ENCODE peak calls at places on chromosomes 12 and 14, in five cellular contexts. One of them, this sample, is unnamed.

GRCh38 chr12:46983959-46984833 is 95.2 kb upstream of the PCED1B start:
- DNase-seq in NCI-H1694 treated with DMSO at 0.1 percent for 48 hours: no peak
- DNase-seq in activated CD8-positive, alpha-beta memory T cell treated with anti-CD3 and anti-CD28 coated beads for 1 hour: no peak
- DNase-seq in dorsolateral prefrontal cortex: no peak
- DNase-seq in COR-L47: peak; percentile 32
- DNase-seq in this sample: no peak

GRCh38 chr12:47188576-47189441 is 109.0 kb upstream of the AMIGO2 start:
- DNase-seq in NCI-H1694 treated with DMSO at 0.1 percent for 48 hours: no peak
- DNase-seq in activated CD8-positive, alpha-beta memory T cell treated with anti-CD3 and anti-CD28 coated beads for 1 hour: no peak
- DNase-seq in dorsolateral prefrontal cortex: no peak
- DNase-seq in COR-L47: no peak
- DNase-seq in this sample: no peak

GRCh38 chr14:92633724-92634123 is 114.7 kb downstream of the LGMN start:
- DNase-seq in NCI-H1694 treated with DMSO at 0.1 percent for 48 hours: no peak
- DNase-seq in activated CD8-positive, alpha-beta memory T cell treated with anti-CD3 and anti-CD28 coated beads for 1 hour: no peak
- DNase-seq in dorsolateral prefrontal cortex: no peak
- DNase-seq in COR-L47: no peak
- DNase-seq in this sample: no peak

GRCh38 chr14:100620437-100621100 is 33.4 kb upstream of the BEGAIN start:
- DNase-seq in NCI-H1694 treated with DMSO at 0.1 percent for 48 hours: peak; percentile 66
- DNase-seq in activated CD8-positive, alpha-beta memory T cell treated with anti-CD3 and anti-CD28 coated beads for 1 hour: no peak
- DNase-seq in dorsolateral prefrontal cortex: no peak
- DNase-seq in COR-L47: peak; percentile 62
- DNase-seq in this sample: no peak

GRCh38 chr12:105960319-105961076 is 178.3 kb downstream of the NUAK1 start:
- DNase-seq in NCI-H1694 treated with DMSO at 0.1 percent for 48 hours: no peak
- DNase-seq in activated CD8-positive, alpha-beta memory T cell treated with anti-CD3 and anti-CD28 coated beads for 1 hour: no peak
- DNase-seq in dorsolateral prefrontal cortex: no peak
- DNase-seq in COR-L47: no peak
- DNase-seq in this sample: no peak

GRCh38 chr12:57215668-57216013 is 953 bp upstream of the NXPH4 start:
- DNase-seq in NCI-H1694 treated with DMSO at 0.1 percent for 48 hours: no peak
- DNase-seq in activated CD8-positive, alpha-beta memory T cell treated with anti-CD3 and anti-CD28 coated beads for 1 hour: no peak
- DNase-seq in dorsolateral prefrontal cortex: no peak
- DNase-seq in COR-L47: no peak
- DNase-seq in this sample: no peak

GRCh38 chr12:80314741-80315140 is 129.3 kb upstream of the PTPRQ start:
- DNase-seq in NCI-H1694 treated with DMSO at 0.1 percent for 48 hours: no peak
- DNase-seq in activated CD8-positive, alpha-beta memory T cell treated with anti-CD3 and anti-CD28 coated beads for 1 hour: no peak
- DNase-seq in dorsolateral prefrontal cortex: no peak
- DNase-seq in COR-L47: no peak
- DNase-seq in this sample: no peak

GRCh38 chr14:41718477-41719166 is 111.9 kb downstream of the LRFN5 start:
- DNase-seq in NCI-H1694 treated with DMSO at 0.1 percent for 48 hours: no peak
- DNase-seq in activated CD8-positive, alpha-beta memory T cell treated with anti-CD3 and anti-CD28 coated beads for 1 hour: no peak
- DNase-seq in dorsolateral prefrontal cortex: no peak
- DNase-seq in COR-L47: peak; percentile 79
- DNase-seq in this sample: no peak

GRCh38 chr14:24673059-24673458 is 39.1 kb upstream of the GZMB start:
- DNase-seq in NCI-H1694 treated with DMSO at 0.1 percent for 48 hours: no peak
- DNase-seq in activated CD8-positive, alpha-beta memory T cell treated with anti-CD3 and anti-CD28 coated beads for 1 hour: no peak
- DNase-seq in dorsolateral prefrontal cortex: no peak
- DNase-seq in COR-L47: no peak
- DNase-seq in this sample: no peak

GRCh38 chr12:65823481-65824313 is 586 bp upstream of the HMGA2 start:
- DNase-seq in NCI-H1694 treated with DMSO at 0.1 percent for 48 hours: no peak
- DNase-seq in activated CD8-positive, alpha-beta memory T cell treated with anti-CD3 and anti-CD28 coated beads for 1 hour: no peak
- DNase-seq in dorsolateral prefrontal cortex: no peak
- DNase-seq in COR-L47: no peak
- DNase-seq in this sample: no peak

GRCh38 chr14:106215229-106215628 is 688.8 kb downstream of the TMEM121 start:
- DNase-seq in NCI-H1694 treated with DMSO at 0.1 percent for 48 hours: no peak
- DNase-seq in activated CD8-positive, alpha-beta memory T cell treated with anti-CD3 and anti-CD28 coated beads for 1 hour: no peak
- DNase-seq in dorsolateral prefrontal cortex: no peak
- DNase-seq in COR-L47: no peak
- DNase-seq in this sample: no peak

GRCh38 chr14:76863724-76864407 is 37.7 kb downstream of the LRRC74A start:
- DNase-seq in NCI-H1694 treated with DMSO at 0.1 percent for 48 hours: no peak
- DNase-seq in activated CD8-positive, alpha-beta memory T cell treated with anti-CD3 and anti-CD28 coated beads for 1 hour: no peak
- DNase-seq in dorsolateral prefrontal cortex: no peak
- DNase-seq in COR-L47: peak; percentile 73
- DNase-seq in this sample: no peak

GRCh38 chr14:59055439-59056045 is 132.9 kb upstream of the DAAM1 start:
- DNase-seq in NCI-H1694 treated with DMSO at 0.1 percent for 48 hours: peak; percentile 70
- DNase-seq in activated CD8-positive, alpha-beta memory T cell treated with anti-CD3 and anti-CD28 coated beads for 1 hour: no peak
- DNase-seq in dorsolateral prefrontal cortex: peak; percentile 47
- DNase-seq in COR-L47: peak; percentile 5
- DNase-seq in this sample: no peak

GRCh38 chr14:103522649-103523582 is at the start of gene CKB:
- DNase-seq in NCI-H1694 treated with DMSO at 0.1 percent for 48 hours: peak; percentile 94
- DNase-seq in activated CD8-positive, alpha-beta memory T cell treated with anti-CD3 and anti-CD28 coated beads for 1 hour: no peak
- DNase-seq in dorsolateral prefrontal cortex: peak; percentile 89
- DNase-seq in COR-L47: peak; percentile 94
- DNase-seq in this sample: no peak

GRCh38 chr14:60003991-60004390 is 84.0 kb downstream of the LRRC9 start:
- DNase-seq in NCI-H1694 treated with DMSO at 0.1 percent for 48 hours: no peak
- DNase-seq in activated CD8-positive, alpha-beta memory T cell treated with anti-CD3 and anti-CD28 coated beads for 1 hour: no peak
- DNase-seq in dorsolateral prefrontal cortex: no peak
- DNase-seq in COR-L47: no peak
- DNase-seq in this sample: no peak

GRCh38 chr14:104888489-104889373 is 23.7 kb downstream of the CEP170B start:
- DNase-seq in NCI-H1694 treated with DMSO at 0.1 percent for 48 hours: no peak
- DNase-seq in activated CD8-positive, alpha-beta memory T cell treated with anti-CD3 and anti-CD28 coated beads for 1 hour: no peak
- DNase-seq in dorsolateral prefrontal cortex: no peak
- DNase-seq in COR-L47: no peak
- DNase-seq in this sample: no peak

GRCh38 chr12:45535610-45536180 is 193.8 kb upstream of the ARID2 start:
- DNase-seq in NCI-H1694 treated with DMSO at 0.1 percent for 48 hours: no peak
- DNase-seq in activated CD8-positive, alpha-beta memory T cell treated with anti-CD3 and anti-CD28 coated beads for 1 hour: no peak
- DNase-seq in dorsolateral prefrontal cortex: no peak
- DNase-seq in COR-L47: no peak
- DNase-seq in this sample: no peak

GRCh38 chr12:13713746-13714400 is 267.5 kb downstream of the GRIN2B start:
- DNase-seq in NCI-H1694 treated with DMSO at 0.1 percent for 48 hours: no peak
- DNase-seq in activated CD8-positive, alpha-beta memory T cell treated with anti-CD3 and anti-CD28 coated beads for 1 hour: no peak
- DNase-seq in dorsolateral prefrontal cortex: no peak
- DNase-seq in COR-L47: no peak
- DNase-seq in this sample: no peak

GRCh38 chr12:13000935-13001724 is 1.1 kb upstream of the HEBP1 start:
- DNase-seq in NCI-H1694 treated with DMSO at 0.1 percent for 48 hours: peak; percentile 65
- DNase-seq in activated CD8-positive, alpha-beta memory T cell treated with anti-CD3 and anti-CD28 coated beads for 1 hour: no peak
- DNase-seq in dorsolateral prefrontal cortex: peak; percentile 26
- DNase-seq in COR-L47: peak; percentile 14
- DNase-seq in this sample: peak; percentile 17

GRCh38 chr14:74478996-74479635 is 14.0 kb downstream of the NPC2 start:
- DNase-seq in NCI-H1694 treated with DMSO at 0.1 percent for 48 hours: peak; percentile 81
- DNase-seq in activated CD8-positive, alpha-beta memory T cell treated with anti-CD3 and anti-CD28 coated beads for 1 hour: no peak
- DNase-seq in dorsolateral prefrontal cortex: no peak
- DNase-seq in COR-L47: no peak
- DNase-seq in this sample: no peak

GRCh38 chr14:59333668-59334067 is 131.5 kb downstream of the GPR135 start:
- DNase-seq in NCI-H1694 treated with DMSO at 0.1 percent for 48 hours: peak; percentile 32
- DNase-seq in activated CD8-positive, alpha-beta memory T cell treated with anti-CD3 and anti-CD28 coated beads for 1 hour: no peak
- DNase-seq in dorsolateral prefrontal cortex: no peak
- DNase-seq in COR-L47: no peak
- DNase-seq in this sample: no peak

GRCh38 chr14:80364274-80364673 is 153.0 kb upstream of the DIO2 start:
- DNase-seq in NCI-H1694 treated with DMSO at 0.1 percent for 48 hours: peak; percentile 72
- DNase-seq in activated CD8-positive, alpha-beta memory T cell treated with anti-CD3 and anti-CD28 coated beads for 1 hour: no peak
- DNase-seq in dorsolateral prefrontal cortex: no peak
- DNase-seq in COR-L47: peak; percentile 27
- DNase-seq in this sample: no peak

This sample was measured in central memory CD8-positive, alpha-beta T cell.